ENCODE peak calls at places on chromosomes 16 and 17, in seven cellular contexts. M is MM.1S; K is activated naive CD8-positive, alpha-beta T cell treated with anti-CD3 and anti-CD28 coated beads, Interleukin-2, amount 50 U/mL, for 24 hours; Y is HFF-Myc; H is NCI-H345; Q is stimulated activated CD8-positive, alpha-beta memory T cell treated with anti-CD3 and anti-CD28 coated beads, Interleukin-7, amount 100 ng/mL, for 1 hour; U is progenitor cell of endocrine pancreas. N is an unnamed sample.

GRCh38 chr17:80968602-80969029 is 23.0 kb upstream of the CHMP6 start:
- DNase-seq in Q (no peak), H (peak), U (no peak), M (no peak), Y (no peak), K (no peak), N (no peak)

GRCh38 chr16:53434436-53435065 is at the start of gene RBL2:
- DNase-seq in Q (peak), U (peak), K (peak), Y (no peak), H (peak), M (peak), N (peak)

GRCh38 chr16:4494746-4495490 is 18.7 kb downstream of the HMOX2 start:
- DNase-seq in K (no peak), H (no peak), M (no peak), Y (peak), U (no peak), Q (no peak), N (no peak)

GRCh38 chr16:28163699-28164584 is 47.8 kb downstream of the XPO6 start:
- DNase-seq in Y (no peak), K (no peak), U (no peak), Q (no peak), H (no peak), M (no peak), N (no peak)

GRCh38 chr16:79885320-79885719 is 284.8 kb upstream of the MAF start:
- DNase-seq in M (no peak), K (no peak), H (no peak), U (no peak), Q (no peak), Y (no peak), N (no peak)

GRCh38 chr16:79618041-79618711 is 17.6 kb upstream of the MAF start:
- DNase-seq in H (no peak), M (no peak), Y (no peak), K (no peak), U (no peak), Q (no peak), N (peak)

GRCh38 chr17:65742433-65743312 is 181.2 kb upstream of the AXIN2 start:
- DNase-seq in H (no peak), Q (no peak), U (no peak), K (no peak), Y (no peak), M (no peak), N (no peak)

GRCh38 chr16:85554114-85554790 is 58.9 kb upstream of the GSE1 start:
- DNase-seq in Y (peak), K (peak), U (no peak), H (peak), Q (peak), M (peak), N (peak)

GRCh38 chr16:88974080-88974479 is 2.9 kb downstream of the CBFA2T3 start:
- DNase-seq in K (no peak), H (no peak), M (no peak), Q (no peak), U (no peak), Y (no peak), N (no peak)

GRCh38 chr16:64416232-64417010 is 705.4 kb downstream of the CDH11 start:
- DNase-seq in H (no peak), M (peak), U (no peak), Y (no peak), K (no peak), Q (no peak), N (no peak)

GRCh38 chr16:19005561-19006445 is 22.1 kb downstream of the TMC7 start:
- DNase-seq in Y (no peak), M (no peak), H (no peak), U (no peak), K (no peak), Q (no peak), N (no peak)

GRCh38 chr16:11976850-11977205 is 294 bp downstream of the SNX29 start:
- DNase-seq in H (no peak), M (no peak), U (no peak), Q (no peak), Y (no peak), K (no peak), N (no peak)

GRCh38 chr16:24010440-24011089 is 174.8 kb downstream of the PRKCB start:
- DNase-seq in Y (peak), U (peak), M (peak), H (peak), Q (peak), K (peak), N (peak)

GRCh38 chr16:56606688-56607618 is 1.4 kb upstream of the MT2A start:
- DNase-seq in K (peak), Y (peak), M (no peak), U (no peak), Q (no peak), H (no peak), N (peak)

GRCh38 chr17:73973881-73974409 is 229.5 kb upstream of the RPL38 start:
- DNase-seq in Y (no peak), Q (no peak), H (no peak), M (no peak), K (no peak), U (no peak), N (no peak)

N was measured in activated CD8-positive, alpha-beta T cell treated with anti-CD3 and anti-CD28 coated beads, Interleukin-2, amount 10 ng/mL, durations not matched to agents 7 days and 5 days.